ENCODE peak calls at places on chromosomes 7 and 10, in eight cellular contexts. P is NCI-H460; V is NCI-H1105; I is sigmoid colon; Q is 8988T; A is HFFc6; X is D341Med; O is stimulated activated CD4-positive, alpha-beta T cell treated with anti-CD3 and anti-CD28 coated beads, Interleukin-1b, Interleukin-23, amount 100 ng/mL, for 1 hour. Y is an unnamed sample.

GRCh38 chr10:20962165-20962564 is 65.1 kb upstream of the NEBL start:
- DNase-seq in P (no peak), V (no peak), I (no peak), Q (no peak), A (no peak), X (no peak), O (no peak), Y (no peak)

GRCh38 chr7:43296306-43296705 is 183.9 kb downstream of the HECW1 start:
- DNase-seq in P (no peak), V (no peak), I (peak), Q (no peak), A (no peak), X (no peak), O (no peak), Y (no peak)

GRCh38 chr7:75696263-75697037 is 42.3 kb downstream of the HIP1 start:
- DNase-seq in P (no peak), V (no peak), I (no peak), Q (no peak), A (no peak), X (no peak), O (no peak), Y (no peak)

GRCh38 chr7:41326616-41327015 is 376.3 kb downstream of the INHBA start:
- DNase-seq in P (no peak), V (no peak), I (no peak), Q (no peak), A (no peak), X (no peak), O (no peak), Y (no peak)

GRCh38 chr7:24318326-24318725 is 34.3 kb downstream of the NPY start:
- DNase-seq in P (no peak), V (no peak), I (no peak), Q (peak), A (no peak), X (peak), O (no peak), Y (peak)

GRCh38 chr7:148882668-148883232 is 1.3 kb downstream of the EZH2 start:
- DNase-seq in P (no peak), V (no peak), I (no peak), Q (no peak), A (no peak), X (no peak), O (no peak), Y (no peak)

GRCh38 chr7:64574481-64575159 is 11.7 kb upstream of the ZNF680 start:
- DNase-seq in P (no peak), V (peak), I (no peak), Q (no peak), A (no peak), X (no peak), O (no peak), Y (peak)

GRCh38 chr10:12559578-12560178 is 210.3 kb downstream of the CAMK1D start:
- DNase-seq in P (no peak), V (no peak), I (no peak), Q (no peak), A (no peak), X (no peak), O (no peak), Y (no peak)

GRCh38 chr10:27658788-27659187 is 86.8 kb downstream of the MKX start:
- DNase-seq in P (no peak), V (no peak), I (no peak), Q (peak), A (peak), X (no peak), O (no peak), Y (no peak)

GRCh38 chr10:103545771-103546281 is 52.3 kb downstream of the NEURL1 start:
- DNase-seq in P (no peak), V (no peak), I (no peak), Q (no peak), A (no peak), X (no peak), O (no peak), Y (no peak)

GRCh38 chr7:68706291-68706690 is 892.0 kb upstream of the AUTS2 start:
- DNase-seq in P (peak), V (no peak), I (no peak), Q (no peak), A (no peak), X (no peak), O (no peak), Y (no peak)

Y was measured in WTC11.